ENCODE peak calls at places on chromosomes 13 and 19, in six cellular contexts. G, B, F, P, M and Q are unnamed samples.

GRCh38 chr19:48795855-48796142 is 15.0 kb downstream of the BCAT2 start:
- DNase-seq in G (no peak), B (no peak), F (no peak), P (no peak), M (no peak), Q (no peak)

GRCh38 chr13:94329754-94330551 is 149.5 kb downstream of the DCT start:
- DNase-seq in G (peak; percentile 87), B (peak; percentile 86), F (peak; percentile 21), P (peak; percentile 79), M (no peak), Q (peak; percentile 89)

GRCh38 chr19:23470873-23471555 is 75.7 kb upstream of the ZNF91 start:
- DNase-seq in G (no peak), B (no peak), F (no peak), P (no peak), M (no peak), Q (no peak)

GRCh38 chr19:8526345-8527062 is 12.5 kb upstream of the ZNF414 start:
- DNase-seq in G (peak; percentile 95), B (peak; percentile 88), F (no peak), P (peak; percentile 94), M (no peak), Q (no peak)

GRCh38 chr19:42255766-42256750 is 1.1 kb upstream of the ERF start:
- DNase-seq in G (peak; percentile 32), B (peak; percentile 44), F (no peak), P (peak; percentile 53), M (peak; percentile 17), Q (no peak)

GRCh38 chr19:4052114-4052992 is 14.3 kb downstream of the ZBTB7A start:
- DNase-seq in G (peak; percentile 64), B (peak; percentile 65), F (no peak), P (no peak), M (no peak), Q (no peak)

GRCh38 chr13:41944229-41944628 is 16.7 kb downstream of the VWA8 start:
- DNase-seq in G (no peak), B (no peak), F (no peak), P (no peak), M (no peak), Q (no peak)

GRCh38 chr19:53177986-53178385 is 15.2 kb downstream of the ZNF665 start:
- DNase-seq in G (no peak), B (no peak), F (no peak), P (peak; percentile 3), M (no peak), Q (no peak)

GRCh38 chr13:104289400-104289799 is 1223.2 kb upstream of the SLC10A2 start:
- DNase-seq in G (peak; percentile 50), B (peak; percentile 36), F (no peak), P (no peak), M (no peak), Q (no peak)

GRCh38 chr19:23526302-23526701 is 131.0 kb upstream of the ZNF91 start:
- DNase-seq in G (peak; percentile 34), B (peak; percentile 75), F (no peak), P (no peak), M (no peak), Q (no peak)

GRCh38 chr19:30046522-30046921 is 104.5 kb downstream of the URI1 start:
- DNase-seq in G (peak; percentile 36), B (peak; percentile 27), F (no peak), P (no peak), M (no peak), Q (no peak)

GRCh38 chr13:29934531-29935308 is 84.3 kb upstream of the UBL3 start:
- DNase-seq in G (peak; percentile 32), B (no peak), F (peak; percentile 40), P (no peak), M (no peak), Q (no peak)

GRCh38 chr19:926595-927043 is 784 bp downstream of the ARID3A start:
- DNase-seq in G (peak; percentile 26), B (peak; percentile 29), F (peak; percentile 62), P (peak; percentile 24), M (peak; percentile 77), Q (no peak)

GRCh38 chr19:35349614-35350521 is 2.2 kb downstream of the FFAR1 start:
- DNase-seq in G (no peak), B (no peak), F (no peak), P (no peak), M (no peak), Q (no peak)

GRCh38 chr13:78022164-78022877 is 103.7 kb upstream of the EDNRB start:
- DNase-seq in G (peak; percentile 59), B (peak; percentile 80), F (peak; percentile 55), P (peak; percentile 57), M (peak; percentile 34), Q (peak; percentile 12)

GRCh38 chr13:77952276-77952675 is 33.6 kb upstream of the EDNRB start:
- DNase-seq in G (no peak), B (no peak), F (no peak), P (no peak), M (no peak), Q (no peak)

GRCh38 chr13:58879114-58879513 is 1247.6 kb downstream of the PCDH17 start:
- DNase-seq in G (no peak), B (no peak), F (no peak), P (no peak), M (no peak), Q (no peak)